ENCODE peak calls at places on chromosomes 11 and 22, in seven cellular contexts. One of them, this sample, is unnamed.

GRCh38 chr22:38923463-38924196 is 33.8 kb upstream of the APOBEC3A start:
- DNase-seq in IMR-90: peak; percentile 85
- DNase-seq in mesendoderm: peak; percentile 23
- DNase-seq in H1: no peak
- DNase-seq in mesenchymal stem cell: peak; percentile 56
- DNase-seq in neuronal stem cell: no peak
- DNase-seq in H9: peak; percentile 70
- DNase-seq in this sample: no peak

GRCh38 chr22:31753005-31753633 is 700 bp upstream of the DEPDC5 start:
- DNase-seq in IMR-90: no peak
- DNase-seq in mesendoderm: peak; percentile 93
- DNase-seq in H1: no peak
- DNase-seq in mesenchymal stem cell: peak; percentile 46
- DNase-seq in neuronal stem cell: peak; percentile 66
- DNase-seq in H9: peak; percentile 93
- DNase-seq in this sample: peak; percentile 57

GRCh38 chr11:10444725-10445286 is 10.3 kb upstream of the AMPD3 start:
- DNase-seq in IMR-90: no peak
- DNase-seq in mesendoderm: no peak
- DNase-seq in H1: no peak
- DNase-seq in mesenchymal stem cell: no peak
- DNase-seq in neuronal stem cell: no peak
- DNase-seq in H9: no peak
- DNase-seq in this sample: no peak

GRCh38 chr11:14583252-14584105 is 60.1 kb upstream of the PDE3B start:
- DNase-seq in IMR-90: no peak
- DNase-seq in mesendoderm: no peak
- DNase-seq in H1: no peak
- DNase-seq in mesenchymal stem cell: no peak
- DNase-seq in neuronal stem cell: no peak
- DNase-seq in H9: no peak
- DNase-seq in this sample: no peak

GRCh38 chr11:116691779-116692178 is 81.0 kb downstream of the BUD13 start:
- DNase-seq in IMR-90: peak; percentile 6
- DNase-seq in mesendoderm: peak; percentile 53
- DNase-seq in H1: no peak
- DNase-seq in mesenchymal stem cell: peak; percentile 36
- DNase-seq in neuronal stem cell: peak; percentile 56
- DNase-seq in H9: peak; percentile 78
- DNase-seq in this sample: peak; percentile 50

GRCh38 chr11:3035333-3035732 is 21.9 kb downstream of the CARS1 start:
- DNase-seq in IMR-90: no peak
- DNase-seq in mesendoderm: no peak
- DNase-seq in H1: no peak
- DNase-seq in mesenchymal stem cell: no peak
- DNase-seq in neuronal stem cell: no peak
- DNase-seq in H9: no peak
- DNase-seq in this sample: no peak

GRCh38 chr22:50016988-50017700 is 4.6 kb upstream of the IL17REL start:
- DNase-seq in IMR-90: no peak
- DNase-seq in mesendoderm: no peak
- DNase-seq in H1: no peak
- DNase-seq in mesenchymal stem cell: no peak
- DNase-seq in neuronal stem cell: no peak
- DNase-seq in H9: no peak
- DNase-seq in this sample: no peak

GRCh38 chr11:94511932-94512781 is at the start of gene C11orf97:
- DNase-seq in IMR-90: peak; percentile 30
- DNase-seq in mesendoderm: peak; percentile 89
- DNase-seq in H1: peak; percentile 25
- DNase-seq in mesenchymal stem cell: peak; percentile 59
- DNase-seq in neuronal stem cell: peak; percentile 54
- DNase-seq in H9: peak; percentile 86
- DNase-seq in this sample: peak; percentile 68

GRCh38 chr11:48107188-48107704 is 109.4 kb upstream of the OR4B1 start:
- DNase-seq in IMR-90: peak; percentile 67
- DNase-seq in mesendoderm: no peak
- DNase-seq in H1: no peak
- DNase-seq in mesenchymal stem cell: peak; percentile 56
- DNase-seq in neuronal stem cell: no peak
- DNase-seq in H9: no peak
- DNase-seq in this sample: no peak

GRCh38 chr11:103661991-103662390 is 374.4 kb upstream of the DDI1 start:
- DNase-seq in IMR-90: no peak
- DNase-seq in mesendoderm: no peak
- DNase-seq in H1: no peak
- DNase-seq in mesenchymal stem cell: no peak
- DNase-seq in neuronal stem cell: no peak
- DNase-seq in H9: no peak
- DNase-seq in this sample: no peak

GRCh38 chr22:46511391-46512370 is 25.7 kb downstream of the CELSR1 start:
- DNase-seq in IMR-90: no peak
- DNase-seq in mesendoderm: no peak
- DNase-seq in H1: no peak
- DNase-seq in mesenchymal stem cell: no peak
- DNase-seq in neuronal stem cell: no peak
- DNase-seq in H9: no peak
- DNase-seq in this sample: no peak

GRCh38 chr11:64060861-64061444 is 25.2 kb downstream of the FLRT1 start:
- DNase-seq in IMR-90: no peak
- DNase-seq in mesendoderm: peak; percentile 64
- DNase-seq in H1: no peak
- DNase-seq in mesenchymal stem cell: peak; percentile 43
- DNase-seq in neuronal stem cell: peak; percentile 70
- DNase-seq in H9: peak; percentile 73
- DNase-seq in this sample: peak; percentile 4

GRCh38 chr11:103907548-103908455 is 128.6 kb upstream of the DDI1 start:
- DNase-seq in IMR-90: peak; percentile 68
- DNase-seq in mesendoderm: no peak
- DNase-seq in H1: no peak
- DNase-seq in mesenchymal stem cell: peak; percentile 66
- DNase-seq in neuronal stem cell: no peak
- DNase-seq in H9: no peak
- DNase-seq in this sample: no peak

GRCh38 chr11:96905084-96905641 is 515.4 kb downstream of the JRKL start:
- DNase-seq in IMR-90: no peak
- DNase-seq in mesendoderm: no peak
- DNase-seq in H1: no peak
- DNase-seq in mesenchymal stem cell: no peak
- DNase-seq in neuronal stem cell: no peak
- DNase-seq in H9: no peak
- DNase-seq in this sample: no peak

GRCh38 chr11:116790167-116791001 is 1.3 kb downstream of the APOA5 start:
- DNase-seq in IMR-90: no peak
- DNase-seq in mesendoderm: no peak
- DNase-seq in H1: no peak
- DNase-seq in mesenchymal stem cell: no peak
- DNase-seq in neuronal stem cell: no peak
- DNase-seq in H9: no peak
- DNase-seq in this sample: no peak

GRCh38 chr11:19722702-19723101 is 10.1 kb downstream of the NAV2 start:
- DNase-seq in IMR-90: peak; percentile 36
- DNase-seq in mesendoderm: no peak
- DNase-seq in H1: no peak
- DNase-seq in mesenchymal stem cell: no peak
- DNase-seq in neuronal stem cell: no peak
- DNase-seq in H9: no peak
- DNase-seq in this sample: no peak

DNA sequence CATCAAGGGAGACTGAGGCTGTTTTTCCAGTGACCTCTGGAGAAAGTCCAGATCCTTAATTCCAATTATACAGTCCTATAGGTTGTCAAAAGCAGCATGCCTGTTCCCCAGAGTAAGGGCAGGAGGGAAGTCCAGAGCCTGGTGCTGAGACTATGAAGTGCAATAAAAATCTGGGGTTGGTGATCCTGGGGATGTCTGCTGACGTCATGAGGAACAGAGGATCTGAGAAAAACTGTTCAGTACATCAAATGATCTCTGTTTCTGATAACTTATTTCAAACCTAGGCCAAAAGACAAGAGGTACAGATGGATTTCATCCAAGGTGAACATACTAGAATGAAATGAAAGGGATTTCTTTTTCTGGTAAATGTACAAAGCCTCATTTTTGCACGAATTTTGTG is 12.1 kb downstream of the OR5W2 start:
- DNase-seq in IMR-90: no peak
- DNase-seq in mesendoderm: no peak
- DNase-seq in H1: no peak
- DNase-seq in mesenchymal stem cell: no peak
- DNase-seq in neuronal stem cell: no peak
- DNase-seq in H9: no peak
- DNase-seq in this sample: no peak
- H4K8ac ChIP-seq in IMR-90: no peak overlapping the region
- H4K8ac ChIP-seq in mesendoderm: no peak overlapping the region
- H4K8ac ChIP-seq in H1: no peak overlapping the region
- H4K8ac ChIP-seq in mesenchymal stem cell: no peak overlapping the region
- H4K8ac ChIP-seq in neuronal stem cell: no peak overlapping the region
- H4K8ac ChIP-seq in H9: no peak overlapping the region
- H4K8ac ChIP-seq in this sample: no peak overlapping the region

DNA sequence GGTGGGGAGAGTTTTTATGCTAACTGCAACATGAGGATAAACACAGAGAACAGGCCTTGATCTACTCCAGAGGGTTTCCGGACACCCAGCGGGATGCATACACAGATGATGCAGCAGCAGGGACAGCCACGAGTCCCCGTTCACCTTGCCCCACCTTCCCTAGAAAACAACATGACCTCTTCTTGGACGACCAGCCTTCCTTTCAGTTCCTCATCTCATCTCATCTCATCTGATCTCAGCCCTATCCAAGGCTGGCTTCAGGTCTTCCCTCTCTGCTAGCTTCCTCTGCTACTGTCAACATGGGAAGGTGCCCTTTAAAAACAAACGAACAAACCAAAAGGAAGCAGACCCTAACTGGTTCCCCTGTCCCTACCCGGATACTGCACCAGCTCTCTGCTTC is 1356.2 kb downstream of the TBC1D22A start:
- DNase-seq in IMR-90: no peak
- DNase-seq in mesendoderm: no peak
- DNase-seq in H1: no peak
- DNase-seq in mesenchymal stem cell: no peak
- DNase-seq in neuronal stem cell: no peak
- DNase-seq in H9: no peak
- DNase-seq in this sample: no peak
- H4K8ac ChIP-seq in IMR-90: no peak overlapping the region
- H4K8ac ChIP-seq in mesendoderm: no peak overlapping the region
- H4K8ac ChIP-seq in H1: no peak overlapping the region
- H4K8ac ChIP-seq in mesenchymal stem cell: no peak overlapping the region
- H4K8ac ChIP-seq in neuronal stem cell: no peak overlapping the region
- H4K8ac ChIP-seq in H9: no peak overlapping the region
- H4K8ac ChIP-seq in this sample: no peak overlapping the region

DNA sequence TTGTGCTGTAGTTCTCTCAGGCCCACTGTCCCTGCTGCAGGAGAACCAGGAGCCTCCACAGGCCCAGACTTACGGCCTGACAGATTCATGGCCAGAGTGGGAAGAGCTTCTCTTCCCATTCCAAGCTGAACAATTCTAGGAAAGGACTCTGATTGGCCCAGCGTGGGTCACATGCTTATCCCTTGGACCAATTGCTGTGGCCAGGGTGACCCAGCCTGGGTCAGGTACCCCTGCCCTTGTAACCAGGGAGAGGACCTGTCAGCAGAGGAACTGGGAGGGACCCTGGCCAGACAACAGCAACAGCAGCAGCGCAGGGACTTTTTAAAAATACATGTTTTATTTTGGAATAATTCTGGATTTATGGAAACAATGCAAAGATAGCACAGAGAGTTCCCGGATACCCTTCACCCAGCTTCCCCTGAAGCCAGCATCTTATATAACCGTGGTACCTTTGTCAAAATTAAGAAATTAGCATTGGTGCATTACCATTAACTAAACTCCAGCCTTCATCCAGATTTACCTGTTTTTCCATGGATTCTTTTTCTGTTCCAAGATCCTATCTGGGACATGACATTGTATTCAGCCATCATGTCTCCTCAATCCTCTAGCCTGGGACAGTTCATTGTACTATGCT is 8.8 kb upstream of the ELFN2 start:
- DNase-seq in IMR-90: no peak
- DNase-seq in mesendoderm: no peak
- DNase-seq in H1: no peak
- DNase-seq in mesenchymal stem cell: no peak
- DNase-seq in neuronal stem cell: no peak
- DNase-seq in H9: no peak
- DNase-seq in this sample: no peak
- H4K8ac ChIP-seq in IMR-90: no peak overlapping the region
- H4K8ac ChIP-seq in mesendoderm: no peak overlapping the region
- H4K8ac ChIP-seq in H1: peak overlapping the region; percentile 45
- H4K8ac ChIP-seq in mesenchymal stem cell: no peak overlapping the region
- H4K8ac ChIP-seq in neuronal stem cell: no peak overlapping the region
- H4K8ac ChIP-seq in H9: no peak overlapping the region
- H4K8ac ChIP-seq in this sample: no peak overlapping the region

GRCh38 chr22:27686534-27686933 is 115.0 kb downstream of the MN1 start:
- DNase-seq in IMR-90: peak; percentile 85
- DNase-seq in mesendoderm: no peak
- DNase-seq in H1: no peak
- DNase-seq in mesenchymal stem cell: peak; percentile 97
- DNase-seq in neuronal stem cell: no peak
- DNase-seq in H9: no peak
- DNase-seq in this sample: no peak

GRCh38 chr22:27689664-27690063 is 111.9 kb downstream of the MN1 start:
- DNase-seq in IMR-90: no peak
- DNase-seq in mesendoderm: no peak
- DNase-seq in H1: no peak
- DNase-seq in mesenchymal stem cell: no peak
- DNase-seq in neuronal stem cell: no peak
- DNase-seq in H9: no peak
- DNase-seq in this sample: no peak

GRCh38 chr22:27692243-27692642 is 109.3 kb downstream of the MN1 start:
- DNase-seq in IMR-90: peak; percentile 20
- DNase-seq in mesendoderm: peak; percentile 81
- DNase-seq in H1: no peak
- DNase-seq in mesenchymal stem cell: peak; percentile 42
- DNase-seq in neuronal stem cell: no peak
- DNase-seq in H9: no peak
- DNase-seq in this sample: no peak

GRCh38 chr22:27687984-27688545 is 113.5 kb downstream of the MN1 start:
- DNase-seq in IMR-90: no peak
- DNase-seq in mesendoderm: peak; percentile 66
- DNase-seq in H1: no peak
- DNase-seq in mesenchymal stem cell: peak; percentile 37
- DNase-seq in neuronal stem cell: no peak
- DNase-seq in H9: no peak
- DNase-seq in this sample: peak; percentile 9

GRCh38 chr22:27690596-27690995 is 111.0 kb downstream of the MN1 start:
- DNase-seq in IMR-90: no peak
- DNase-seq in mesendoderm: peak; percentile 44
- DNase-seq in H1: no peak
- DNase-seq in mesenchymal stem cell: no peak
- DNase-seq in neuronal stem cell: no peak
- DNase-seq in H9: no peak
- DNase-seq in this sample: no peak
- H4K8ac ChIP-seq in IMR-90: no peak overlapping the region
- H4K8ac ChIP-seq in mesendoderm: no peak overlapping the region
- H4K8ac ChIP-seq in H1: no peak overlapping the region
- H4K8ac ChIP-seq in mesenchymal stem cell: no peak overlapping the region
- H4K8ac ChIP-seq in neuronal stem cell: no peak overlapping the region
- H4K8ac ChIP-seq in H9: no peak overlapping the region
- H4K8ac ChIP-seq in this sample: no peak overlapping the region

GRCh38 chr11:82191690-82192089 is 542.0 kb downstream of the FAM181B start:
- DNase-seq in IMR-90: no peak
- DNase-seq in mesendoderm: no peak
- DNase-seq in H1: no peak
- DNase-seq in mesenchymal stem cell: no peak
- DNase-seq in neuronal stem cell: no peak
- DNase-seq in H9: no peak
- DNase-seq in this sample: no peak
- H4K8ac ChIP-seq in IMR-90: no peak overlapping the region
- H4K8ac ChIP-seq in mesendoderm: no peak overlapping the region
- H4K8ac ChIP-seq in H1: no peak overlapping the region
- H4K8ac ChIP-seq in mesenchymal stem cell: no peak overlapping the region
- H4K8ac ChIP-seq in neuronal stem cell: no peak overlapping the region
- H4K8ac ChIP-seq in H9: no peak overlapping the region
- H4K8ac ChIP-seq in this sample: no peak overlapping the region